ENCODE peak calls at places on chromosome 19, in nine cellular contexts. Z is nucleus accumbens; E is GM23338; F is EL; B is activated CD4-positive, alpha-beta T cell treated with anti-CD3 and anti-CD28 coated beads, Interleukin-2, amount 50 U/mL, for 24 hours; K is stimulated activated naive CD4-positive, alpha-beta T cell; L is NCI-H510A; J is NCI-H345; W is gastrocnemius medialis. I is an unnamed sample.

GRCh38 chr19:1757468-1758230 is 4.3 kb downstream of the ONECUT3 start:
- DNase-seq in Z (no peak), E (no peak), F (no peak), B (no peak), K (no peak), L (no peak), J (no peak), W (no peak), I (no peak)

GRCh38 chr19:18415177-18415867 is 3.9 kb upstream of the SSBP4 start:
- DNase-seq in Z (no peak), E (no peak), F (peak; percentile 78), B (no peak), K (no peak), L (no peak), J (no peak), W (peak; percentile 56), I (peak; percentile 95)

GRCh38 chr19:13337181-13337580 is 169.1 kb downstream of the CACNA1A start:
- DNase-seq in Z (no peak), E (no peak), F (no peak), B (no peak), K (no peak), L (no peak), J (no peak), W (no peak), I (no peak)

GRCh38 chr19:38815059-38816001 is 2.6 kb upstream of the LGALS4 start:
- DNase-seq in Z (no peak), E (peak; percentile 44), F (no peak), B (no peak), K (no peak), L (no peak), J (no peak), W (no peak), I (no peak)

GRCh38 chr19:7879102-7879770 is 5.0 kb upstream of the PRR36 start:
- DNase-seq in Z (no peak), E (no peak), F (no peak), B (no peak), K (no peak), L (no peak), J (no peak), W (no peak), I (no peak)

GRCh38 chr19:18363787-18364186 is 22.2 kb upstream of the GDF15 start:
- DNase-seq in Z (no peak), E (no peak), F (no peak), B (no peak), K (no peak), L (no peak), J (no peak), W (no peak), I (no peak)

GRCh38 chr19:36987091-36987490 is 71.0 kb downstream of the ZNF568 start:
- DNase-seq in Z (no peak), E (no peak), F (no peak), B (no peak), K (no peak), L (no peak), J (peak; percentile 54), W (no peak), I (peak; percentile 25)

GRCh38 chr19:56309511-56310185 is 5.0 kb downstream of the ZSCAN5A start:
- DNase-seq in Z (no peak), E (peak; percentile 90), F (peak; percentile 45), B (peak; percentile 36), K (no peak), L (no peak), J (peak; percentile 3), W (no peak), I (peak; percentile 74)

GRCh38 chr19:41575998-41576397 is at the start of gene CEACAM21:
- DNase-seq in Z (no peak), E (no peak), F (no peak), B (peak; percentile 51), K (peak; percentile 15), L (no peak), J (no peak), W (peak; percentile 32), I (peak; percentile 25)

GRCh38 chr19:35294859-35295258 is 2.9 kb downstream of the MAG start:
- DNase-seq in Z (no peak), E (no peak), F (no peak), B (no peak), K (no peak), L (no peak), J (no peak), W (no peak), I (no peak)

GRCh38 chr19:51565583-51565982 is 5.5 kb upstream of the ZNF175 start:
- DNase-seq in Z (no peak), E (no peak), F (peak; percentile 6), B (no peak), K (no peak), L (no peak), J (no peak), W (no peak), I (no peak)

GRCh38 chr19:30096596-30097370 is 154.7 kb downstream of the URI1 start:
- DNase-seq in Z (no peak), E (no peak), F (no peak), B (no peak), K (no peak), L (no peak), J (no peak), W (no peak), I (no peak)

GRCh38 chr19:10260141-10260584 is 8.1 kb downstream of the MRPL4 start:
- DNase-seq in Z (peak; percentile 51), E (no peak), F (no peak), B (peak; percentile 59), K (no peak), L (peak; percentile 41), J (no peak), W (no peak), I (no peak)

GRCh38 chr19:49752701-49753100 is 10.4 kb downstream of the TSKS start:
- DNase-seq in Z (no peak), E (no peak), F (no peak), B (no peak), K (no peak), L (no peak), J (no peak), W (no peak), I (no peak)

GRCh38 chr19:53461866-53462265 is 5.7 kb upstream of the ZNF813 start:
- DNase-seq in Z (no peak), E (no peak), F (no peak), B (no peak), K (no peak), L (no peak), J (no peak), W (no peak), I (no peak)

GRCh38 chr19:728011-728410 is 19.3 kb downstream of the PALM start:
- DNase-seq in Z (no peak), E (no peak), F (no peak), B (no peak), K (no peak), L (no peak), J (no peak), W (peak; percentile 58), I (no peak)

GRCh38 chr19:17004386-17004785 is 22.2 kb downstream of the CPAMD8 start:
- DNase-seq in Z (no peak), E (no peak), F (no peak), B (no peak), K (no peak), L (no peak), J (no peak), W (no peak), I (no peak)

GRCh38 chr19:28519218-28519779 is 693.7 kb downstream of the UQCRFS1 start:
- DNase-seq in Z (no peak), E (no peak), F (no peak), B (no peak), K (no peak), L (no peak), J (no peak), W (no peak), I (no peak)

GRCh38 chr19:40607898-40608621 is 6.9 kb downstream of the LTBP4 start:
- DNase-seq in Z (no peak), E (no peak), F (no peak), B (no peak), K (no peak), L (no peak), J (no peak), W (no peak), I (no peak)

GRCh38 chr19:1015061-1015781 is 5.7 kb downstream of the TMEM259 start:
- DNase-seq in Z (no peak), E (no peak), F (no peak), B (no peak), K (no peak), L (no peak), J (no peak), W (no peak), I (no peak)

GRCh38 chr19:40366697-40367561 is 18.4 kb downstream of the PLD3 start:
- DNase-seq in Z (peak; percentile 27), E (peak; percentile 81), F (no peak), B (no peak), K (no peak), L (peak; percentile 27), J (no peak), W (no peak), I (no peak)

GRCh38 chr19:1469936-1470863 is 8.8 kb downstream of the C19orf25 start:
- DNase-seq in Z (no peak), E (peak; percentile 84), F (peak; percentile 39), B (peak; percentile 59), K (peak; percentile 42), L (no peak), J (no peak), W (no peak), I (peak; percentile 96)

GRCh38 chr19:19539738-19540703 is 2.0 kb downstream of the CILP2 start:
- DNase-seq in Z (no peak), E (peak; percentile 98), F (peak; percentile 45), B (peak; percentile 46), K (peak; percentile 49), L (no peak), J (peak; percentile 75), W (peak; percentile 50), I (peak; percentile 27)

GRCh38 chr19:48878219-48879024 is 6.2 kb downstream of the PPP1R15A start:
- DNase-seq in Z (no peak), E (no peak), F (peak; percentile 24), B (no peak), K (no peak), L (no peak), J (no peak), W (no peak), I (no peak)

GRCh38 chr19:47419037-47419783 is at the start of gene MEIS3:
- DNase-seq in Z (no peak), E (peak; percentile 43), F (peak; percentile 24), B (no peak), K (no peak), L (no peak), J (no peak), W (no peak), I (peak; percentile 53)

GRCh38 chr19:8526345-8527062 is 12.5 kb upstream of the ZNF414 start:
- DNase-seq in Z (peak; percentile 66), E (peak; percentile 97), F (peak; percentile 93), B (no peak), K (no peak), L (no peak), J (peak; percentile 91), W (peak; percentile 70), I (peak; percentile 92)

GRCh38 chr19:42066075-42066754 is 3.8 kb downstream of the GRIK5 start:
- DNase-seq in Z (peak; percentile 22), E (peak; percentile 84), F (peak; percentile 15), B (no peak), K (no peak), L (peak; percentile 66), J (peak; percentile 46), W (no peak), I (peak; percentile 78)

GRCh38 chr19:17777840-17778620 is 16.9 kb upstream of the B3GNT3 start:
- DNase-seq in Z (no peak), E (peak; percentile 97), F (peak; percentile 69), B (peak; percentile 33), K (no peak), L (no peak), J (no peak), W (no peak), I (peak; percentile 58)

GRCh38 chr19:29139227-29139626 is 73.7 kb downstream of the UQCRFS1 start:
- DNase-seq in Z (no peak), E (no peak), F (no peak), B (no peak), K (no peak), L (no peak), J (no peak), W (no peak), I (no peak)

GRCh38 chr19:45711851-45712698 is 18.6 kb downstream of the FBXO46 start:
- DNase-seq in Z (no peak), E (no peak), F (no peak), B (no peak), K (no peak), L (no peak), J (no peak), W (no peak), I (no peak)

GRCh38 chr19:20044663-20045062 is 5.4 kb upstream of the ZNF682 start:
- DNase-seq in Z (no peak), E (no peak), F (no peak), B (no peak), K (no peak), L (no peak), J (no peak), W (no peak), I (no peak)

I was measured in NCI-H69.